ENCODE peak calls at places on chromosomes 13 and 19, in seven cellular contexts. Z is mucosa of descending colon, D is gastrocnemius medialis, H is tibial nerve, O is osteoblast, J is IMR-90, N is AG04450. V is an unnamed sample.
A peak's percentile ranks its signal among the peaks of the same experiment; 100 is the strongest.

GRCh38 chr13:27137759-27138158 is 33.9 kb downstream of the USP12 start:
- DNase-seq in J (no peak), D (peak; percentile 85), H (no peak), Z (no peak), O (no peak), N (no peak), V (no peak)

GRCh38 chr19:19406878-19407639 is 1.6 kb downstream of the GATAD2A start:
- DNase-seq in D (peak; percentile 49), Z (peak; percentile 70), H (no peak), O (no peak), J (peak; percentile 45), N (no peak), V (no peak)

GRCh38 chr13:33078268-33078667 is 62.0 kb downstream of the KL start:
- DNase-seq in D (peak; percentile 61), Z (no peak), N (no peak), J (no peak), O (no peak), H (no peak), V (no peak)

GRCh38 chr19:39941615-39942507 is 7.4 kb upstream of the FCGBP start:
- DNase-seq in J (peak; percentile 38), O (no peak), H (no peak), N (no peak), D (no peak), Z (no peak), V (no peak)

GRCh38 chr19:41847351-41848105 is 2.7 kb downstream of the DMRTC2 start:
- DNase-seq in N (no peak), Z (no peak), H (no peak), D (no peak), J (no peak), O (no peak), V (no peak)

GRCh38 chr19:18017275-18018083 is 9.5 kb downstream of the ARRDC2 start:
- DNase-seq in J (no peak), N (no peak), Z (peak; percentile 14), H (no peak), D (peak; percentile 95), O (peak; percentile 81), V (no peak)

GRCh38 chr19:38073806-38074685 is 150.0 kb downstream of the DPF1 start:
- DNase-seq in Z (no peak), D (no peak), H (no peak), J (peak; percentile 19), N (no peak), O (no peak), V (no peak)

GRCh38 chr19:48807590-48808308 is 3.1 kb downstream of the BCAT2 start:
- DNase-seq in O (no peak), J (no peak), D (no peak), H (no peak), N (no peak), Z (peak; percentile 67), V (no peak)

GRCh38 chr19:19554074-19555023 is 16.3 kb downstream of the CILP2 start:
- DNase-seq in H (no peak), D (no peak), N (no peak), O (peak; percentile 97), Z (no peak), J (peak; percentile 21), V (no peak)

GRCh38 chr13:77988355-77988754 is 69.7 kb upstream of the EDNRB start:
- DNase-seq in Z (no peak), N (no peak), D (no peak), J (no peak), O (no peak), H (no peak), V (no peak)

GRCh38 chr19:10037809-10038208 is 24.5 kb downstream of the RDH8 start:
- DNase-seq in Z (no peak), D (no peak), H (no peak), O (no peak), J (no peak), N (no peak), V (no peak)

GRCh38 chr13:111122056-111122455 is 6.9 kb downstream of the ARHGEF7 start:
- DNase-seq in O (no peak), N (peak; percentile 50), Z (no peak), D (peak; percentile 87), H (no peak), J (peak; percentile 59), V (no peak)

GRCh38 chr13:78572459-78572858 is 30.9 kb downstream of the POU4F1 start:
- DNase-seq in N (no peak), D (no peak), J (no peak), O (no peak), Z (no peak), H (no peak), V (no peak)

GRCh38 chr19:35292986-35293732 is 1.2 kb downstream of the MAG start:
- DNase-seq in H (no peak), Z (no peak), O (peak; percentile 80), D (no peak), N (no peak), J (no peak), V (no peak)

GRCh38 chr13:99361197-99361596 is 54.0 kb upstream of the GPR183 start:
- DNase-seq in N (no peak), O (no peak), D (no peak), J (no peak), H (no peak), Z (no peak), V (no peak)

GRCh38 chr13:104196611-104197010 is 1130.4 kb upstream of the SLC10A2 start:
- DNase-seq in O (no peak), N (no peak), J (no peak), H (no peak), D (no peak), Z (no peak), V (no peak)

GRCh38 chr13:93244141-93244917 is 17.7 kb downstream of the GPC6 start:
- DNase-seq in D (no peak), O (peak; percentile 88), N (no peak), H (no peak), J (peak; percentile 67), Z (no peak), V (no peak)

GRCh38 chr19:7007859-7008258 is 13.4 kb downstream of the MBD3L2B start:
- DNase-seq in N (no peak), Z (no peak), H (no peak), O (no peak), D (no peak), J (no peak), V (no peak)

GRCh38 chr13:66534561-66534960 is 695.6 kb downstream of the PCDH9 start:
- DNase-seq in N (no peak), H (no peak), D (no peak), Z (no peak), J (peak; percentile 80), O (no peak), V (no peak)

GRCh38 chr19:1017115-1017905 is 3.6 kb downstream of the TMEM259 start:
- DNase-seq in Z (peak; percentile 84), O (no peak), N (no peak), H (no peak), J (no peak), D (no peak), V (no peak)
- H3K4me3 ChIP-seq in Z (no peak overlapping the region), O (peak overlapping the region; percentile 10), N (peak overlapping the region; percentile 17), H (no peak overlapping the region), J (no peak overlapping the region), D (no peak overlapping the region), V (peak overlapping the region; percentile 7)

DNA sequence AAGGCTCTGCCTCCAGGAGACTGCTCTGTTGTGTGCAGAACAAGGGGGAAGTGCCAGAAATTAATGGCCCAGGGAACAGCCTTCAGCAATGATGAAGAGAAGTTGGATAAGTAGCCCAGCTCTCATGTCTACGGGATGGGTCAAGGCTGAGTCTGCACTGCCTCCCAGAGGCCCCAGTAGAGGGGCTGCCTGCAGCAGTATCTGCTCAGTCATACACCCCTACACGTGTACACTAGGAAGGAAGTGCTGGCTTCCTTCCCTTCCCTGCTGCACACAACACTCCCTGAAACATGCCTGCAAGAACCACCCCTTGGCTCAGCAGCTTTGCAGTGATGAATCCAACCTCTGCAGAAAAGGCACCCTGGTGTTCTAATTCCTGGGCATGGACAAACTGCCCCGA is 54.5 kb upstream of the URI1 start:
- DNase-seq in J (peak; percentile 10), H (no peak), N (no peak), D (no peak), O (no peak), Z (no peak), V (no peak)
- TF ChIP-seq CTCF in J (no peak), H (no peak), N (peak; percentile 3), D (no peak), O (no peak), Z (no peak), V (no peak)

GRCh38 chr19:12047868-12048267 is 4.9 kb downstream of the ZNF878 start:
- DNase-seq in D (no peak), J (peak; percentile 11), H (no peak), Z (no peak), N (no peak), O (no peak), V (no peak)
- H3K9me3 ChIP-seq in D (peaks cover 10% of the 10 kb centered on the region), J (peaks cover 21% of the 10 kb centered on the region), H (no peaks in the 10 kb centered on the region), Z (peaks cover 32% of the 10 kb centered on the region), N (peaks cover 35% of the 10 kb centered on the region), O (peaks cover 11% of the 10 kb centered on the region), V (peaks cover 18% of the 10 kb centered on the region)

GRCh38 chr13:46383383-46383782 is 3.7 kb downstream of the RUBCNL start:
- DNase-seq in O (no peak), J (no peak), D (no peak), N (no peak), H (no peak), Z (no peak), V (no peak)

GRCh38 chr13:46377554-46377953 is 9.5 kb downstream of the RUBCNL start:
- DNase-seq in Z (no peak), J (no peak), D (no peak), N (no peak), O (no peak), H (no peak), V (no peak)

GRCh38 chr13:46382224-46382623 is 4.8 kb downstream of the RUBCNL start:
- DNase-seq in D (no peak), H (no peak), Z (no peak), O (no peak), N (no peak), J (no peak), V (no peak)

GRCh38 chr13:46378411-46378810 is 8.6 kb downstream of the RUBCNL start:
- DNase-seq in D (no peak), Z (no peak), J (no peak), O (no peak), H (no peak), N (no peak), V (no peak)

GRCh38 chr13:46380242-46380641 is 6.8 kb downstream of the RUBCNL start:
- DNase-seq in N (no peak), H (no peak), D (no peak), O (no peak), J (no peak), Z (no peak), V (no peak)
- H3K4me3 ChIP-seq in N (no peak overlapping the region), H (no peak overlapping the region), D (no peak overlapping the region), O (no peak overlapping the region), J (no peak overlapping the region), Z (no peak overlapping the region), V (no peak overlapping the region)